ENCODE peak calls at places on chromosomes 5 and 9, in eight cellular contexts. O, V, T, X, Z, A, F and J are unnamed samples. For H3K9me3, the result is how much of the 10 kb centered on the place peaks cover.

GRCh38 chr5:169745441-169746146 is 108.5 kb downstream of the DOCK2 start:
- DNase-seq in O (no peak), V (no peak), T (no peak), X (peak), Z (no peak), A (no peak), F (no peak), J (no peak)

GRCh38 chr5:115457985-115458384 is 86.6 kb downstream of the FEM1C start:
- DNase-seq in O (no peak), V (no peak), T (peak), X (no peak), Z (no peak), A (no peak), F (no peak), J (peak)

GRCh38 chr5:342501-343460 is 21.3 kb downstream of the AHRR start:
- DNase-seq in O (no peak), V (no peak), T (no peak), X (peak), Z (no peak), A (no peak), F (no peak), J (no peak)

GRCh38 chr5:39423331-39423751 is 1.4 kb downstream of the DAB2 start:
- DNase-seq in O (no peak), V (peak), T (no peak), X (peak), Z (peak), A (no peak), F (no peak), J (no peak)

GRCh38 chr5:76755779-76756637 is 40.1 kb downstream of the F2R start:
- DNase-seq in O (no peak), V (no peak), T (no peak), X (no peak), Z (no peak), A (no peak), F (no peak), J (no peak)

GRCh38 chr9:108094676-108094993 is 605.1 kb upstream of the KLF4 start:
- DNase-seq in O (no peak), V (no peak), T (no peak), X (peak), Z (no peak), A (no peak), F (no peak), J (no peak)

GRCh38 chr5:136901-137300 is 44.9 kb downstream of the PLEKHG4B start:
- DNase-seq in O (no peak), V (no peak), T (no peak), X (peak), Z (no peak), A (no peak), F (no peak), J (no peak)

GRCh38 chr9:16521868-16522381 is 348.5 kb downstream of the BNC2 start:
- DNase-seq in O (no peak), V (peak), T (no peak), X (peak), Z (peak), A (no peak), F (no peak), J (peak)

GRCh38 chr5:174777545-174777944 is 53.2 kb downstream of the MSX2 start:
- DNase-seq in O (no peak), V (no peak), T (no peak), X (peak), Z (no peak), A (no peak), F (no peak), J (no peak)

DNA sequence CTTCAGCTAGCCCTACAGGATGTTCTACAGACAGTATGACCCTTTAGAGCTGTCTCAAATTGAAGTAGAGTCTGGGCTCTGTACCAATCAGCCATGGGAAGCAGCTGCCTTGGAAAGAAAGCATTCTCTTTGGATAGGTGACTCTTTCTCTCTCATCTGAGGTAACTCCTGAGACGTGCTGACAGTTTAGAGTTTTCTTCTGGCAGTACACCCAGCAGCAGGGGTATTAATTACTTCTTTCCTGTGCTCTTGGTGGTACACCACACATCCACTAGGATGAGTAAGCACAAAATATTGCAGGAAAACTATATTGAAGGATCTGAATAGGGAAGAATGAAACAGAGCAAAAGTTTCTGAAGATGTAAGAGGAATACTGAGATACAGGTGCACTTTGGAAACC is 329.5 kb upstream of the RGMB start:
- DNase-seq in O (no peak), V (no peak), T (no peak), X (no peak), Z (no peak), A (no peak), F (no peak), J (no peak)
- H3K9me3 ChIP-seq in O (under half), V (under half), T (under half), X (under half), Z (under half), A (under half), F (under half), J (under half)

DNA sequence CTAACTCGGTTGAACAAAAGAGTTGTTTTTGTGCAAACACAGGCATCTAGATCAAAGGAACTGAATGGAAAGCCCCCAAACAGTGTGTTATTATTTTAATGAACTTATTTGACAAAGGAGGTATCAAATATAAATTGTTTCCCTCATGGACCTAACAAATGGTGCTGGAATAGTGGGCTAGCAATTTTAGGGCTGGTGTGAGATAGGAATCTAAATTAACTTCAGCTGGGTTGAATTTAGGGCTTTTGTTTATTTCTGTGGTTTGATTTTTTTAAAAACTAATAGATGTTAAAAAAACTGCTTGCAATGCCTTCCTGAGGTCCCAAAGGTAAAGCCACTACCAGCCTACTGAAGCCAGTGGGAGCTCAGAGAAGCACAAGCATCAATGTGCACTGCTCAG is 42.1 kb downstream of the TTC39B start:
- DNase-seq in O (no peak), V (no peak), T (no peak), X (no peak), Z (no peak), A (no peak), F (no peak), J (no peak)
- H3K9me3 ChIP-seq in O (under half), V (under half), T (under half), X (under half), Z (under half), A (under half), F (under half), J (under half)

GRCh38 chr5:148168246-148168645 is at the start of gene SPINK14:
- DNase-seq in O (no peak), V (no peak), T (no peak), X (no peak), Z (no peak), A (no peak), F (no peak), J (no peak)
- H3K9me3 ChIP-seq in O (under half), V (under half), T (under half), X (under half), Z (under half), A (under half), F (under half), J (under half)

DNA sequence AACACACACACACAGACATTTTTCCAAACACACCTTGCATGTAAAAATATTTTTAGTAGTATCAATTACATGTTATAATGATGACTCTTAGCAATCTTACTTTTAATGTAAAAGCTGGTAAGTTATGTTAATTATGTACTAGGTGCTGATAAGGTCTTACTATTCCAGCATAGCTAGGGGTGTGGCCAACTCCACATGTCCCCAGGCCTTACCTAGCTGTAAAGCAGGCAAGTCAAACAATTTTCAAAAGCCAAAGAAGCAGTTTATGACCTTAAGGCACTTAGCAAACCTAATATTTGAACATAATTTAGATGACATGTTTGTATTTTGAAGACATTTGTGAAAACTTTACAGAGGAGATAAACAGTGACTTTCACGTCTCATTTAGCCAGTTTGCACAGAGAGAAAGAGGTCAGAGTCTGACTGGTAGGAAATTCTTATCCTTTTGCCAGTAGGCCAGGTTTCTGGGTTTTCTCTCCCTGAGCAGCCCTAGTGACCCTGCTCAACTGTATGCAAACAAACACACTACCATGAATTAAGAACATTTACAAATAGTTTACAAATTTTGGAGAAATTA is 26.5 kb upstream of the GPX3 start:
- DNase-seq in O (no peak), V (no peak), T (no peak), X (no peak), Z (no peak), A (no peak), F (no peak), J (no peak)
- H3K9me3 ChIP-seq in O (under half), V (under half), T (under half), X (under half), Z (under half), A (under half), F (under half), J (under half)

GRCh38 chr5:141319699-141320098 is 885 bp downstream of the TAF7 start:
- DNase-seq in O (no peak), V (no peak), T (no peak), X (no peak), Z (no peak), A (no peak), F (no peak), J (no peak)
- H3K9me3 ChIP-seq in O (under half), V (half or more), T (under half), X (under half), Z (under half), A (under half), F (half or more), J (half or more)